ENCODE peak calls at places on chromosomes 7 and 10, in five cellular contexts. W is bronchial epithelial cell; J is CD4-positive, alpha-beta T cell; H is transverse colon; T is nephron progenitor cell. Q is an unnamed sample.

GRCh38 chr10:1726861-1727260 is 10.5 kb downstream of the ADARB2 start:
- DNase-seq in W (no peak), J (no peak), H (no peak), T (no peak), Q (no peak)

GRCh38 chr7:148135106-148135505 is 455.5 kb upstream of the C7orf33 start:
- DNase-seq in W (peak), J (no peak), H (no peak), T (no peak), Q (no peak)

GRCh38 chr7:152572101-152572500 is 103.8 kb downstream of the XRCC2 start:
- DNase-seq in W (no peak), J (no peak), H (no peak), T (no peak), Q (no peak)

GRCh38 chr10:101492205-101492604 is 95.9 kb downstream of the POLL start:
- DNase-seq in W (no peak), J (no peak), H (no peak), T (no peak), Q (no peak)

GRCh38 chr10:122861724-122862161 is 16.1 kb upstream of the CUZD1 start:
- DNase-seq in W (peak), J (no peak), H (no peak), T (no peak), Q (no peak)

GRCh38 chr10:11440250-11441150 is 170.9 kb downstream of the USP6NL start:
- DNase-seq in W (no peak), J (no peak), H (no peak), T (no peak), Q (peak)

GRCh38 chr7:127751723-127752448 is 99.9 kb downstream of the SND1 start:
- DNase-seq in W (no peak), J (no peak), H (no peak), T (no peak), Q (no peak)

GRCh38 chr10:135601-136464 is 578 bp downstream of the ZMYND11 start:
- DNase-seq in W (peak), J (peak), H (peak), T (peak), Q (peak)

GRCh38 chr7:23472974-23473847 is 2.9 kb upstream of the IGF2BP3 start:
- DNase-seq in W (no peak), J (no peak), H (no peak), T (peak), Q (no peak)

GRCh38 chr7:44762726-44763522 is 14.3 kb downstream of the ZMIZ2 start:
- DNase-seq in W (no peak), J (no peak), H (no peak), T (no peak), Q (peak)

GRCh38 chr7:44764081-44764480 is 15.4 kb downstream of the ZMIZ2 start:
- DNase-seq in W (no peak), J (no peak), H (no peak), T (no peak), Q (peak)

GRCh38 chr7:44765579-44766415 is 17.1 kb downstream of the ZMIZ2 start:
- DNase-seq in W (no peak), J (no peak), H (no peak), T (no peak), Q (peak)

GRCh38 chr7:44766416-44766801 is 17.8 kb downstream of the ZMIZ2 start:
- DNase-seq in W (no peak), J (no peak), H (no peak), T (no peak), Q (no peak)

GRCh38 chr7:44764665-44765578 is 16.3 kb downstream of the ZMIZ2 start:
- DNase-seq in W (no peak), J (no peak), H (no peak), T (no peak), Q (peak)
- TF ChIP-seq CTCF in W (no peak), J (no peak), H (no peak), T (no peak), Q (no peak)

GRCh38 chr10:33288127-33288526 is 46.3 kb downstream of the NRP1 start:
- DNase-seq in W (no peak), J (no peak), H (no peak), T (no peak), Q (no peak)

GRCh38 chr10:33293081-33293480 is 41.4 kb downstream of the NRP1 start:
- DNase-seq in W (no peak), J (no peak), H (no peak), T (no peak), Q (no peak)

GRCh38 chr10:33291053-33291592 is 43.3 kb downstream of the NRP1 start:
- DNase-seq in W (peak), J (no peak), H (no peak), T (no peak), Q (no peak)

GRCh38 chr10:33289776-33290175 is 44.7 kb downstream of the NRP1 start:
- DNase-seq in W (no peak), J (no peak), H (no peak), T (no peak), Q (no peak)

DNA sequence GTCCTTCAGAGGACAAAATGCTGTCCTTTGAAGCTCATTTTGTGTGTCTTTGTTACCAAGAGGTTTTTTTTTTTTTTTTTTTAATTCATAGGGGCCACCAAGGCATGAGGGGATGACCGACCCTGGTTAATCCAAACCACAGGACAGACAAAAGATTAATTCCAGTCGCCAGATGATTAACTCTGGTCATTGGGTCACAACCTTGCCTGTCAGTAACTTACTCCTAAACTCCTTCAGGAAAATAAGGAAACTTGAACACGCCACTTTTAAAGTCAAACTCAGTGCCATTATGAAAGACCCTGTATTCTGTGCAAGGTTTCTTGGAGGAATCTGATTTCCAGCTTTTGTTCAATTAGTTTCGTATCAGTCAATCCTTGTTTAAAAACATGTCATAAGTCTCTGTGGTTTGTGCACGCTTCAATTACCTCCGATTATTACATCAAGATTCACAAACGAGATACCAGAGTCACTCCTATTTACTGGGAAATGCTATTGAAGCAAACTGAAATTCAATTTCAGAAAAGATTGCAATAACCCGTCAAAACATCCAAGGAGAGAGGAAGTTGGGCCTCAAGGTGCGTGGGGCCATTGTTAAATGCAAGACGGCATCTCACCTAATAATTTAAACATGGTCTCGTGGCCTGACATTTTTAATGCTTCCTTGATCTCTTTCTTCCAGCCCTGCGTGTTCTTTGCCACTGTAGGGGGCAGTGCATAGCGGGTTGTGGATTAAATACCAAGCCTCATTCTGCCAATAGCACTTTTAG is 44.0 kb downstream of the NRP1 start:
- DNase-seq in W (no peak), J (no peak), H (no peak), T (no peak), Q (no peak)
- TF ChIP-seq CTCF in W (no peak), J (no peak), H (no peak), T (no peak), Q (no peak)

GRCh38 chr10:82934947-82935346 is 1060.0 kb downstream of the NRG3 start:
- DNase-seq in W (no peak), J (no peak), H (no peak), T (no peak), Q (no peak)

GRCh38 chr10:82932426-82932825 is 1057.4 kb downstream of the NRG3 start:
- DNase-seq in W (no peak), J (no peak), H (no peak), T (no peak), Q (no peak)

GRCh38 chr10:82938331-82938730 is 1063.3 kb downstream of the NRG3 start:
- DNase-seq in W (no peak), J (no peak), H (no peak), T (no peak), Q (no peak)

DNA sequence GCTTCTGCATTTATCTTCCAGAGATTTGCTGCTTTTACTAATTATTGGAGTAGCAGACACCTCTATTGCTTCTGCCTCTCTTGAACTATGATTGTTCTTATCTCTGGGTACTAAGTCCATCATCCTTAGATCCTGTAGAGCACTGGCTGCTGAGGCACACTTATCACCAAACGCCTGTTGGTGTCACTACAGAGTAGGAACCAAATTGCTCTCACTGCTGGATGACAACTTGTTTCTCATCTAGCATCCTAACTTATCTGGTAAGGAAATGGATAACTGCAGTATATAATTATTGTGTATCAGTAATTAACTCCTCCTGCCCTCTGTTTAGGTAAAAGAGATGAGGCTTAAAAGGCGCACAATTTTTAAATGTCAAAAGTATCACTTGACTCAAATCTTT is 1059.4 kb downstream of the NRG3 start:
- DNase-seq in W (no peak), J (no peak), H (no peak), T (no peak), Q (no peak)
- TF ChIP-seq CTCF in W (no peak), J (no peak), H (no peak), T (no peak), Q (peak)

DNA sequence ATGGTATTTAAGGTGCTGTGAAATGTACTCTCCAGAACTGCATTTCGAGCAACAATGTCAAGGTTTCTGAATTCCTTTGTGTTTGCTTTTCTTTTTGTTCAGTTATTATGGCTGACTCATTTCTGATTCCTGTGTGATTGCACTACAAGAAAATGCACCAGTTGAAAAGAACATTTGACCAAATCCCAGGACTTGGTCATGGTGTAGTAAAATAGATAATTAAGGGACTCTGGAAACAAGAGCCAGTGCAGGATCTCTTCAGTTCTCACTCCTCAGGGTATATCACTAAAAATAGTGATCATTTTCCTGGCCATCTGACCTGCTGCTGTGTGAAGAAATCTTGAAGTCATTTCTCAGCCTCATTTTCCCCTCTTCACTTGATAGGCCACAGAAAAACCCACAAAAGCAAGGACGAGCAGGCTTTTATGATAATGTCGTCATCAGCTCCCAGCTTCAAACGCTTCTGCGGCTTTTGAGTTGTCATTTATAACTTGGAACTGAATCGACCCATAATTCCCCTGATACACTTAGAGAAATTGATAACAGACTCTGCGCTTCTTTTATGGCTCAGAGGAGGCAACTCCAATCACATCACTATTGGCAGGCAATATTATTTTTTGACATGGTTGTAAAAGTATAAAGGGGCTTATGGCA is 274.7 kb downstream of the HDAC9 start:
- DNase-seq in W (peak), J (no peak), H (no peak), T (no peak), Q (no peak)
- TF ChIP-seq CTCF in W (no peak), J (no peak), H (no peak), T (no peak), Q (no peak)

DNA sequence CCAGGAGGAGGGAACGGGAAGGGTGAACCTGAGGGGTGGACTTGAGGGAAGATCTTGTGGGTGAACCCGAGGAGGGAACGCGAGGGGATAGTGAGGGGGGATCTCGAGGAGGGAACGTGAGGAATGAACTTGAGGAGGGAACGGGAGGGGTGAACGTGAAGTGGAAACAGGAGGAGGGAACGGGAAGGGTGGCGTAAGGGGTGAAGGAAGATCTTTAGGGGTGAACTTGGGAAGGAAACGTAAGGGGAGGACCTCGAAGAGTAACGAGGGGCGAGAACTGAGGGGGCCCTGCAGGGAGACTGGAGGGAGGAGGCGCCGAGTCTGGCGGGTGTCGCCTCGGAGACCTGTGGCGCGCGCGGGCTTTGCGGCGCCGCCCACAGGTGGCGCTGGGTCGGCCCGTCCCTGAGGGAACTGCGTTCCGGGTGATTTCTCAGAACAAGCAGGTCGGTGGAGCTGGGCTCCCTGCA is 677 bp downstream of the MYO3A start:
- DNase-seq in W (no peak), J (no peak), H (peak), T (peak), Q (peak)
- TF ChIP-seq CTCF in W (peak), J (no peak), H (no peak), T (peak), Q (peak)

GRCh38 chr7:4561775-4562174 is 120.3 kb upstream of the FOXK1 start:
- DNase-seq in W (no peak), J (no peak), H (no peak), T (no peak), Q (no peak)
- TF ChIP-seq CTCF in W (no peak), J (no peak), H (no peak), T (no peak), Q (no peak)